ENCODE peak calls at places on chromosome 7, in four cellular contexts. P is neural progenitor cell, N is astrocyte, I is HCT116. Z is an unnamed sample.

GRCh38 chr7:30029696-30030095 is 1.5 kb downstream of the PLEKHA8 start:
- DNase-seq in P (peak; percentile 23), N (no peak), I (no peak), Z (peak; percentile 8)

GRCh38 chr7:113013761-113014449 is 72.7 kb downstream of the GPR85 start:
- DNase-seq in P (no peak), N (no peak), I (no peak), Z (no peak)

GRCh38 chr7:30874656-30875317 is 36.9 kb upstream of the AQP1 start:
- DNase-seq in P (no peak), N (no peak), I (no peak), Z (peak; percentile 19)

GRCh38 chr7:100865971-100866720 is 1.0 kb upstream of the TRIP6 start:
- DNase-seq in P (no peak), N (no peak), I (peak; percentile 55), Z (no peak)

GRCh38 chr7:158541330-158542010 is 46.2 kb downstream of the PTPRN2 start:
- DNase-seq in P (no peak), N (no peak), I (no peak), Z (no peak)

GRCh38 chr7:10973942-10974716 is 457 bp downstream of the PHF14 start:
- DNase-seq in P (peak; percentile 85), N (peak; percentile 21), I (no peak), Z (peak; percentile 42)

GRCh38 chr7:130515315-130516047 is 23.6 kb downstream of the MEST start:
- DNase-seq in P (peak; percentile 3), N (no peak), I (no peak), Z (no peak)

GRCh38 chr7:100219271-100219737 is 445 bp upstream of the PVRIG start:
- DNase-seq in P (no peak), N (no peak), I (no peak), Z (no peak)

GRCh38 chr7:46515844-46516590 is 594.9 kb upstream of the IGFBP3 start:
- DNase-seq in P (no peak), N (peak; percentile 43), I (no peak), Z (no peak)

GRCh38 chr7:157543791-157544190 is 207.0 kb downstream of the DNAJB6 start:
- DNase-seq in P (no peak), N (no peak), I (no peak), Z (no peak)

GRCh38 chr7:74031403-74032190 is 3.6 kb downstream of the ELN start:
- DNase-seq in P (no peak), N (no peak), I (no peak), Z (no peak)

GRCh38 chr7:30475580-30475979 is 3.0 kb downstream of the NOD1 start:
- DNase-seq in P (no peak), N (peak; percentile 42), I (no peak), Z (no peak)

GRCh38 chr7:117544061-117544460 is 64.2 kb downstream of the CFTR start:
- DNase-seq in P (no peak), N (no peak), I (no peak), Z (no peak)

GRCh38 chr7:130136579-130137167 is 66.3 kb downstream of the KLHDC10 start:
- DNase-seq in P (no peak), N (no peak), I (no peak), Z (no peak)

GRCh38 chr7:32569388-32570289 is 74.3 kb downstream of the AVL9 start:
- DNase-seq in P (no peak), N (no peak), I (no peak), Z (no peak)

GRCh38 chr7:32561613-32562012 is 66.3 kb downstream of the AVL9 start:
- DNase-seq in P (no peak), N (no peak), I (no peak), Z (no peak)

GRCh38 chr7:32559480-32559879 is 64.2 kb downstream of the AVL9 start:
- DNase-seq in P (no peak), N (no peak), I (no peak), Z (no peak)

GRCh38 chr7:32560075-32560474 is 64.8 kb downstream of the AVL9 start:
- DNase-seq in P (no peak), N (no peak), I (no peak), Z (no peak)

GRCh38 chr7:32564542-32564941 is 69.3 kb downstream of the AVL9 start:
- DNase-seq in P (no peak), N (no peak), I (no peak), Z (no peak)
- H3K36me3 ChIP-seq in P (peaks cover 5% of the 10 kb centered on the region), N (peaks cover 14% of the 10 kb centered on the region), I (peaks cover 9% of the 10 kb centered on the region), Z (peaks cover 40% of the 10 kb centered on the region)

GRCh38 chr7:105745681-105746330 is 130.6 kb downstream of the ATXN7L1 start:
- DNase-seq in P (no peak), N (no peak), I (no peak), Z (no peak)
- TF ChIP-seq CTCF in P (no peak), N (no peak), I (no peak), Z (no peak)

DNA sequence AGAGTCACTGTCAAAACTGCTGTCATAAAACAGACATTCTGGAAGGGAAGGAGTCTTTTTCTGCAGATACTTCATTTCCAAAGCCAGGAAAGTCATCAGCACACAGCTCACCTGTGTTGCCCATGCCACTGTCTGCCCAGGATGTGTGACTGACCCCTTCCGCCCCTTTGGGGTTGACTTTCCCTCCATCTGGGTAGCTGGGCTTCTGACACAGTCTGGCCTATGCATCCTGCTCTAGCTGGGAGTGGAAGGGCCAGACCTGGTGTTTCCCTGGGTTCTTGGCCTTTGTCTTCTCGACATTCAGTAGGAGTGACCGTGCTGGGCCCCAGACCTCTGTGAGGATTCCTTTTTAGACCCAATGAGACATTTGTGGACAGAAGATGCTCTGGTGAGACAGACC is 378.9 kb upstream of the NUPR2 start:
- DNase-seq in P (no peak), N (no peak), I (no peak), Z (no peak)
- H3K9ac ChIP-seq in P (no peak overlapping the region), N (no peak overlapping the region), I (no peak overlapping the region), Z (no peak overlapping the region)

DNA sequence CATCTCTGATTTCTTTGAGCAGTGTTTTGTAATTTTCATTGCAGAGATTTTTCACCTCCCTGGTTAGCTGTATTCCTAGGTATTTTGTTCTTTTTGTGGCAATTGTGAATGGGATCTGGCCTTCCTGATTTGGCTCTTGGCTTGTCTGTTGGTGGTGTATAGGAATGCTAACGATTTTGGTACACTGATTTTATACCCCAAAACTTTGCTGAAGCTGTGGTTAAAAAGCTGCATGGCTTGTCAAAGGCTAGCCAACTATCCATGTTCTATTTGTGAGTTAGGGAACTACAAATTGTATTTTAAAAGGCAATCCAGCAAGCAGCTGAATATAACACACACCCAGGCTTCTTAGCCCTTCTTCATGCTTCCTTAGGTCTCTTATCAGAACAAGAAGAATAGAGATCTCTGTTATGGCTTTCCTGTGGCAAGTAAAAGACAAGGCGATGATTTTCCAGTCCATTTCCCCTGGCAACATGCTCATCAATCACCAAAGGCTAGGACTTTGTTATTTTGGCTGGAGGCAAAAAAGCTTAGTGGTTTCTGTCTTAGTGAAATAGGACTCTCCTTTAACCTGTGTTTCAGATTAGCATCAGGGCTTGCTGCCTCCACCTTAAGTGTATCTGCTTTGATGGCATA is 77.5 kb downstream of the CDK6 start:
- DNase-seq in P (peak; percentile 43), N (peak; percentile 91), I (no peak), Z (no peak)
- H3K36me3 ChIP-seq in P (no peaks in the 10 kb centered on the region), N (no peaks in the 10 kb centered on the region), I (no peaks in the 10 kb centered on the region), Z (peaks cover 66% of the 10 kb centered on the region)

GRCh38 chr7:48139461-48139860 is 31.8 kb upstream of the ABCA13 start:
- DNase-seq in P (peak; percentile 33), N (no peak), I (peak; percentile 6), Z (no peak)
- TF ChIP-seq CTCF in P (peak; percentile 46), N (peak; percentile 25), I (no peak), Z (no peak)

GRCh38 chr7:33774762-33775523 is 130.4 kb upstream of the BMPER start:
- DNase-seq in P (no peak), N (peak; percentile 70), I (no peak), Z (no peak)
- H3K9ac ChIP-seq in P (no peak overlapping the region), N (no peak overlapping the region), I (no peak overlapping the region), Z (no peak overlapping the region)

GRCh38 chr7:139294951-139295555 is 46.1 kb upstream of the FMC1 start:
- DNase-seq in P (no peak), N (no peak), I (no peak), Z (no peak)
- H3K36me3 ChIP-seq in P (no peaks in the 10 kb centered on the region), N (peaks cover 18% of the 10 kb centered on the region), I (no peaks in the 10 kb centered on the region), Z (peaks cover 34% of the 10 kb centered on the region)

Z was measured in DND-41.